ENCODE peak calls at places on chromosomes 6 and 20, in nine cellular contexts. One of them, this sample, is unnamed.
A peak's percentile ranks its signal among the peaks of the same experiment; 100 is the strongest.

GRCh38 chr6:153965996-153966395 is 73.0 kb upstream of the OPRM1 start:
- DNase-seq in choroid plexus epithelial cell: peak; percentile 68
- DNase-seq in AG04450: no peak
- DNase-seq in astrocyte of the cerebellum: peak; percentile 74
- DNase-seq in fibroblast of the aortic adventitia: no peak
- DNase-seq in GM23338: no peak
- DNase-seq in upper lobe of right lung: no peak
- DNase-seq in right cardiac atrium: no peak
- DNase-seq in adrenal gland: no peak
- DNase-seq in this sample: no peak

GRCh38 chr6:42352856-42353564 is 98.7 kb downstream of the TRERF1 start:
- DNase-seq in choroid plexus epithelial cell: peak; percentile 63
- DNase-seq in AG04450: peak; percentile 34
- DNase-seq in astrocyte of the cerebellum: peak; percentile 15
- DNase-seq in fibroblast of the aortic adventitia: peak; percentile 73
- DNase-seq in GM23338: no peak
- DNase-seq in upper lobe of right lung: no peak
- DNase-seq in right cardiac atrium: no peak
- DNase-seq in adrenal gland: no peak
- DNase-seq in this sample: no peak

GRCh38 chr6:118843685-118844390 is 50.1 kb upstream of the ASF1A start:
- DNase-seq in choroid plexus epithelial cell: peak; percentile 58
- DNase-seq in AG04450: no peak
- DNase-seq in astrocyte of the cerebellum: no peak
- DNase-seq in fibroblast of the aortic adventitia: peak; percentile 69
- DNase-seq in GM23338: no peak
- DNase-seq in upper lobe of right lung: no peak
- DNase-seq in right cardiac atrium: no peak
- DNase-seq in adrenal gland: no peak
- DNase-seq in this sample: no peak

GRCh38 chr6:169789944-169790927 is 38.8 kb downstream of the ERMARD start:
- DNase-seq in choroid plexus epithelial cell: peak; percentile 74
- DNase-seq in AG04450: no peak
- DNase-seq in astrocyte of the cerebellum: peak; percentile 32
- DNase-seq in fibroblast of the aortic adventitia: peak; percentile 71
- DNase-seq in GM23338: peak; percentile 89
- DNase-seq in upper lobe of right lung: peak; percentile 87
- DNase-seq in right cardiac atrium: peak; percentile 87
- DNase-seq in adrenal gland: peak; percentile 75
- DNase-seq in this sample: peak; percentile 70

GRCh38 chr20:63502671-63503172 is 3.8 kb upstream of the EEF1A2 start:
- DNase-seq in choroid plexus epithelial cell: no peak
- DNase-seq in AG04450: no peak
- DNase-seq in astrocyte of the cerebellum: no peak
- DNase-seq in fibroblast of the aortic adventitia: no peak
- DNase-seq in GM23338: no peak
- DNase-seq in upper lobe of right lung: no peak
- DNase-seq in right cardiac atrium: peak; percentile 39
- DNase-seq in adrenal gland: no peak
- DNase-seq in this sample: no peak

GRCh38 chr6:134979142-134979541 is 29.2 kb upstream of the ALDH8A1 start:
- DNase-seq in choroid plexus epithelial cell: no peak
- DNase-seq in AG04450: no peak
- DNase-seq in astrocyte of the cerebellum: no peak
- DNase-seq in fibroblast of the aortic adventitia: no peak
- DNase-seq in GM23338: no peak
- DNase-seq in upper lobe of right lung: no peak
- DNase-seq in right cardiac atrium: no peak
- DNase-seq in adrenal gland: no peak
- DNase-seq in this sample: no peak

GRCh38 chr6:36249010-36249409 is 20.9 kb upstream of the PNPLA1 start:
- DNase-seq in choroid plexus epithelial cell: peak; percentile 93
- DNase-seq in AG04450: peak; percentile 16
- DNase-seq in astrocyte of the cerebellum: no peak
- DNase-seq in fibroblast of the aortic adventitia: peak; percentile 94
- DNase-seq in GM23338: no peak
- DNase-seq in upper lobe of right lung: no peak
- DNase-seq in right cardiac atrium: no peak
- DNase-seq in adrenal gland: no peak
- DNase-seq in this sample: no peak

GRCh38 chr6:91082311-91082803 is 495.5 kb upstream of the MAP3K7 start:
- DNase-seq in choroid plexus epithelial cell: peak; percentile 78
- DNase-seq in AG04450: no peak
- DNase-seq in astrocyte of the cerebellum: no peak
- DNase-seq in fibroblast of the aortic adventitia: no peak
- DNase-seq in GM23338: peak; percentile 41
- DNase-seq in upper lobe of right lung: no peak
- DNase-seq in right cardiac atrium: peak; percentile 49
- DNase-seq in adrenal gland: no peak
- DNase-seq in this sample: no peak

GRCh38 chr6:137044366-137045220 is at the start of gene IL20RA:
- DNase-seq in choroid plexus epithelial cell: peak; percentile 16
- DNase-seq in AG04450: no peak
- DNase-seq in astrocyte of the cerebellum: no peak
- DNase-seq in fibroblast of the aortic adventitia: peak; percentile 8
- DNase-seq in GM23338: peak; percentile 80
- DNase-seq in upper lobe of right lung: peak; percentile 86
- DNase-seq in right cardiac atrium: peak; percentile 74
- DNase-seq in adrenal gland: peak; percentile 68
- DNase-seq in this sample: no peak

GRCh38 chr6:154252676-154253075 is 103.9 kb downstream of the IPCEF1 start:
- DNase-seq in choroid plexus epithelial cell: peak; percentile 24
- DNase-seq in AG04450: no peak
- DNase-seq in astrocyte of the cerebellum: no peak
- DNase-seq in fibroblast of the aortic adventitia: no peak
- DNase-seq in GM23338: no peak
- DNase-seq in upper lobe of right lung: no peak
- DNase-seq in right cardiac atrium: no peak
- DNase-seq in adrenal gland: no peak
- DNase-seq in this sample: no peak

GRCh38 chr6:84282566-84282965 is 55.1 kb upstream of the CEP162 start:
- DNase-seq in choroid plexus epithelial cell: no peak
- DNase-seq in AG04450: no peak
- DNase-seq in astrocyte of the cerebellum: no peak
- DNase-seq in fibroblast of the aortic adventitia: peak; percentile 23
- DNase-seq in GM23338: no peak
- DNase-seq in upper lobe of right lung: peak; percentile 67
- DNase-seq in right cardiac atrium: peak; percentile 69
- DNase-seq in adrenal gland: no peak
- DNase-seq in this sample: no peak

GRCh38 chr6:140537834-140538680 is 1163.6 kb upstream of the CITED2 start:
- DNase-seq in choroid plexus epithelial cell: peak; percentile 100
- DNase-seq in AG04450: peak; percentile 94
- DNase-seq in astrocyte of the cerebellum: peak; percentile 99
- DNase-seq in fibroblast of the aortic adventitia: peak; percentile 97
- DNase-seq in GM23338: peak; percentile 62
- DNase-seq in upper lobe of right lung: no peak
- DNase-seq in right cardiac atrium: peak; percentile 51
- DNase-seq in adrenal gland: no peak
- DNase-seq in this sample: no peak

GRCh38 chr6:54621285-54621684 is 225.3 kb upstream of the FAM83B start:
- DNase-seq in choroid plexus epithelial cell: peak; percentile 52
- DNase-seq in AG04450: no peak
- DNase-seq in astrocyte of the cerebellum: no peak
- DNase-seq in fibroblast of the aortic adventitia: peak; percentile 26
- DNase-seq in GM23338: peak; percentile 71
- DNase-seq in upper lobe of right lung: no peak
- DNase-seq in right cardiac atrium: no peak
- DNase-seq in adrenal gland: no peak
- DNase-seq in this sample: no peak

GRCh38 chr20:23047738-23048214 is 1.7 kb downstream of the THBD start:
- DNase-seq in choroid plexus epithelial cell: no peak
- DNase-seq in AG04450: no peak
- DNase-seq in astrocyte of the cerebellum: no peak
- DNase-seq in fibroblast of the aortic adventitia: no peak
- DNase-seq in GM23338: peak; percentile 12
- DNase-seq in upper lobe of right lung: peak; percentile 78
- DNase-seq in right cardiac atrium: peak; percentile 76
- DNase-seq in adrenal gland: no peak
- DNase-seq in this sample: no peak

GRCh38 chr20:23049201-23049932 is at the start of gene THBD:
- DNase-seq in choroid plexus epithelial cell: peak; percentile 45
- DNase-seq in AG04450: no peak
- DNase-seq in astrocyte of the cerebellum: no peak
- DNase-seq in fibroblast of the aortic adventitia: peak; percentile 78
- DNase-seq in GM23338: peak; percentile 68
- DNase-seq in upper lobe of right lung: peak; percentile 88
- DNase-seq in right cardiac atrium: peak; percentile 93
- DNase-seq in adrenal gland: peak; percentile 56
- DNase-seq in this sample: no peak

GRCh38 chr20:23049933-23050838 is 714 bp upstream of the THBD start:
- DNase-seq in choroid plexus epithelial cell: peak; percentile 51
- DNase-seq in AG04450: no peak
- DNase-seq in astrocyte of the cerebellum: no peak
- DNase-seq in fibroblast of the aortic adventitia: no peak
- DNase-seq in GM23338: peak; percentile 53
- DNase-seq in upper lobe of right lung: peak; percentile 83
- DNase-seq in right cardiac atrium: peak; percentile 86
- DNase-seq in adrenal gland: peak; percentile 35
- DNase-seq in this sample: no peak

GRCh38 chr20:23047001-23047737 is 2.3 kb downstream of the THBD start:
- DNase-seq in choroid plexus epithelial cell: no peak
- DNase-seq in AG04450: no peak
- DNase-seq in astrocyte of the cerebellum: no peak
- DNase-seq in fibroblast of the aortic adventitia: no peak
- DNase-seq in GM23338: no peak
- DNase-seq in upper lobe of right lung: no peak
- DNase-seq in right cardiac atrium: no peak
- DNase-seq in adrenal gland: no peak
- DNase-seq in this sample: no peak

DNA sequence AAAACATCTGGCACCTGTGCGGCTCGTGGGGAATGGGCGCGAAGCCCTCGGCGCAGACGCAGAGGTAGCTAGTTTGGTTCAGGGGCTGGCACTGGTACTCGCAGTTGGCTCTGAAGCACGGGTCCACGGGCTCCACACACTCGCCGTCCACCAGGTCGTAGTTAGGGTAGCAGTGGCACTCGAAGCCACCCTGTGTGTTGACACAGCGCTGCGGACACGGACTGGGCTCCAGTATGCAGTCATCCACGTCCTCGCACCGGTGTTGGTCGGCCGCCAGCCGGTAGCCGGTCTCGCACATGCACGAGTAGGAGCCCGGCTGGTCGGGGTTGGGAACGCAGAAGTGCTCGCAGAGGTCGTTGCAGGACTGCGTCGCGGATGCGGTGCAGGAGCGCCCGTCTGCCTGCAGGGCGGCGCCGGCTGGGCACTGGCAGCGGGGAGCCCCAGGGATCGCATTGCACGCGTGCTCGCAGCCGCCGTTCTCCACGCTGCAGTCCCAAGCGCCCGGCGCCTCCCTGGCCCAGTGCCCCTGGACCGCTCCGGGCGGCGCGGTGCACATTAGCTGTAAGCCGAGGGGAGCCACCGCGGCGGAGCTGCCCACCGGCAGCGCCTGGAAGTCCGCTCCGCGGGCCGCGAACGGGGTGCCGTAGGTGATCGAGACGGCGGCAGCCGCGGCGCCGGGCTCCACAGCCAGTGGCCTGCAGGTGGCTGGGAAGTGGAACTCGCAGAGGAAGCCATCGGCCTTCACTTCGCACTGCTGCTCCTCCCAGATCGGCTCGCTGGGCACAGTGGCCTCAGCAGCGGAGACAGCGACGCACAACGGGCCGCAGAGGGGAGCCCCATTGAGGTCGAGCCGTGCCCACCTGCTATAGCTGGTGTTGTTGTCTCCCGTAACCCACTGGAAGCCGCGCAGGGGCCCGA is 930 bp downstream of the THBD start:
- DNase-seq in choroid plexus epithelial cell: peak; percentile 43
- DNase-seq in AG04450: no peak
- DNase-seq in astrocyte of the cerebellum: no peak
- DNase-seq in fibroblast of the aortic adventitia: peak; percentile 51
- DNase-seq in GM23338: peak; percentile 84
- DNase-seq in upper lobe of right lung: peak; percentile 88
- DNase-seq in right cardiac atrium: peak; percentile 85
- DNase-seq in adrenal gland: peak; percentile 45
- DNase-seq in this sample: no peak
- H3K4me3 ChIP-seq in choroid plexus epithelial cell: peak overlapping the region; percentile 61
- H3K4me3 ChIP-seq in AG04450: peak overlapping the region; percentile 34
- H3K4me3 ChIP-seq in astrocyte of the cerebellum: peak overlapping the region; percentile 45
- H3K4me3 ChIP-seq in fibroblast of the aortic adventitia: peak overlapping the region; percentile 69
- H3K4me3 ChIP-seq in GM23338: peak overlapping the region; percentile 73
- H3K4me3 ChIP-seq in upper lobe of right lung: peak overlapping the region; percentile 68
- H3K4me3 ChIP-seq in right cardiac atrium: peak overlapping the region; percentile 39
- H3K4me3 ChIP-seq in adrenal gland: peak overlapping the region; percentile 56
- H3K4me3 ChIP-seq in this sample: no peak overlapping the region

DNA sequence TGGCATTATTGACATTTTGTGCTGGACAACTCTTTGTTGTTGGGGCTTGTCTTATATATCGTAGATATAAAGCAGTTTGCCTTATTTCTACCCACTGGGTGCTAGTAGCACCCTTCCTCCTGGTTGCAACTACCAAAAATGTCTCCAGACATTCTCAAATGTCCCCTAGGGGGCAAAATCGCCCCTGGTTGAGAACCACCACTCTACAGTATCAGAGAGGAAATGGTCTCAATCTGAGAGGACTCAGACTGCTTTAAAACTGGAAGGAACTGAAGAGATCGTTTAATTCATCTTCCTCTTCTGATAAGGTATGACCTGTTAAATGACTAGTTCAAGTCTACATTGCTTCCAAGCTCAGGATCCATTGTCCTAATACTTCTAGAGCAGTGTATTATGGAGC is 14.9 kb downstream of the SH3BGRL2 start:
- DNase-seq in choroid plexus epithelial cell: no peak
- DNase-seq in AG04450: no peak
- DNase-seq in astrocyte of the cerebellum: no peak
- DNase-seq in fibroblast of the aortic adventitia: no peak
- DNase-seq in GM23338: peak; percentile 74
- DNase-seq in upper lobe of right lung: no peak
- DNase-seq in right cardiac atrium: no peak
- DNase-seq in adrenal gland: no peak
- DNase-seq in this sample: peak; percentile 6
- H3K4me3 ChIP-seq in choroid plexus epithelial cell: no peak overlapping the region
- H3K4me3 ChIP-seq in AG04450: no peak overlapping the region
- H3K4me3 ChIP-seq in astrocyte of the cerebellum: no peak overlapping the region
- H3K4me3 ChIP-seq in fibroblast of the aortic adventitia: no peak overlapping the region
- H3K4me3 ChIP-seq in GM23338: no peak overlapping the region
- H3K4me3 ChIP-seq in upper lobe of right lung: no peak overlapping the region
- H3K4me3 ChIP-seq in right cardiac atrium: no peak overlapping the region
- H3K4me3 ChIP-seq in adrenal gland: no peak overlapping the region
- H3K4me3 ChIP-seq in this sample: no peak overlapping the region

GRCh38 chr20:47335251-47336012 is 21.1 kb downstream of the ZMYND8 start:
- DNase-seq in choroid plexus epithelial cell: no peak
- DNase-seq in AG04450: no peak
- DNase-seq in astrocyte of the cerebellum: no peak
- DNase-seq in fibroblast of the aortic adventitia: peak; percentile 35
- DNase-seq in GM23338: no peak
- DNase-seq in upper lobe of right lung: no peak
- DNase-seq in right cardiac atrium: no peak
- DNase-seq in adrenal gland: no peak
- DNase-seq in this sample: no peak
- H3K4me3 ChIP-seq in choroid plexus epithelial cell: no peak overlapping the region
- H3K4me3 ChIP-seq in AG04450: no peak overlapping the region
- H3K4me3 ChIP-seq in astrocyte of the cerebellum: no peak overlapping the region
- H3K4me3 ChIP-seq in fibroblast of the aortic adventitia: no peak overlapping the region
- H3K4me3 ChIP-seq in GM23338: no peak overlapping the region
- H3K4me3 ChIP-seq in upper lobe of right lung: no peak overlapping the region
- H3K4me3 ChIP-seq in right cardiac atrium: no peak overlapping the region
- H3K4me3 ChIP-seq in adrenal gland: no peak overlapping the region
- H3K4me3 ChIP-seq in this sample: peak overlapping the region; percentile 38

DNA sequence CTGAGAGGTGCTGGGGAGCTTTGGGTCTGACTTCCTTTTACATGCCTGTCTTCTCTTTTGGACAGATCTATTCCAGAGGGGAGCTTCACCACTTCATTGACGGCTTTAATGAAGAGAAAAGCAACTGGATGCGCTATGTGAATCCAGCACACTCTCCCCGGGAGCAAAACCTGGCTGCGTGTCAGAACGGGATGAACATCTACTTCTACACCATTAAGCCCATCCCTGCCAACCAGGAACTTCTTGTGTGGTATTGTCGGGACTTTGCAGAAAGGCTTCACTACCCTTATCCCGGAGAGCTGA is 13.1 kb downstream of the PRDM1 start:
- DNase-seq in choroid plexus epithelial cell: no peak
- DNase-seq in AG04450: no peak
- DNase-seq in astrocyte of the cerebellum: no peak
- DNase-seq in fibroblast of the aortic adventitia: peak; percentile 49
- DNase-seq in GM23338: no peak
- DNase-seq in upper lobe of right lung: no peak
- DNase-seq in right cardiac atrium: no peak
- DNase-seq in adrenal gland: no peak
- DNase-seq in this sample: no peak
- H3K4me3 ChIP-seq in choroid plexus epithelial cell: no peak overlapping the region
- H3K4me3 ChIP-seq in AG04450: peak overlapping the region; percentile 59
- H3K4me3 ChIP-seq in astrocyte of the cerebellum: no peak overlapping the region
- H3K4me3 ChIP-seq in fibroblast of the aortic adventitia: peak overlapping the region; percentile 64
- H3K4me3 ChIP-seq in GM23338: peak overlapping the region; percentile 52
- H3K4me3 ChIP-seq in upper lobe of right lung: peak overlapping the region; percentile 51
- H3K4me3 ChIP-seq in right cardiac atrium: peak overlapping the region; percentile 76
- H3K4me3 ChIP-seq in adrenal gland: peak overlapping the region; percentile 45
- H3K4me3 ChIP-seq in this sample: peak overlapping the region; percentile 69